ENCODE peak calls at places on chromosomes 5 and 9, in ten cellular contexts. T is astrocyte of the cerebellum, G is Karpas-422, Y is dorsolateral prefrontal cortex, W is sigmoid colon, Q is HL-60, Z is cardiac fibroblast, B is neural progenitor cell, R is A549, X is mucosa of descending colon. D is an unnamed sample.

GRCh38 chr5:36403601-36404311 is 102.1 kb upstream of the RANBP3L start:
- DNase-seq in Y (no peak), Q (peak), X (no peak), T (peak), B (no peak), R (no peak), G (no peak), W (peak), Z (peak), D (no peak)

GRCh38 chr9:74577956-74578355 is 80.8 kb downstream of the RORB start:
- DNase-seq in Q (no peak), Y (no peak), X (no peak), G (peak), R (peak), W (no peak), B (peak), T (no peak), Z (peak), D (no peak)

GRCh38 chr5:176736271-176736965 is 73.9 kb upstream of the UNC5A start:
- DNase-seq in X (peak), W (peak), Y (no peak), G (no peak), T (no peak), Z (no peak), R (no peak), B (peak), Q (no peak), D (peak)

GRCh38 chr5:963673-964531 is 44.7 kb upstream of the NKD2 start:
- DNase-seq in Q (peak), R (no peak), X (no peak), Z (peak), Y (no peak), G (no peak), B (no peak), W (no peak), T (no peak), D (no peak)

GRCh38 chr5:157178961-157179360 is 1.7 kb upstream of the ITK start:
- DNase-seq in G (no peak), Q (no peak), T (no peak), Y (no peak), Z (no peak), W (no peak), R (no peak), X (no peak), B (no peak), D (no peak)

GRCh38 chr5:78594946-78595921 is 53.3 kb downstream of the LHFPL2 start:
- DNase-seq in G (no peak), W (peak), Z (peak), Y (no peak), X (no peak), R (peak), Q (no peak), T (peak), B (no peak), D (no peak)

GRCh38 chr9:124812401-124813016 is 35.6 kb downstream of the OLFML2A start:
- DNase-seq in X (no peak), T (peak), B (peak), Q (no peak), R (peak), Y (no peak), Z (peak), W (peak), G (no peak), D (peak)

GRCh38 chr5:33936381-33937016 is at the start of gene RXFP3:
- DNase-seq in T (no peak), W (no peak), R (no peak), Z (peak), Q (no peak), B (no peak), Y (no peak), X (no peak), G (no peak), D (peak)

GRCh38 chr9:124077915-124078572 is 66.5 kb downstream of the LHX2 start:
- DNase-seq in B (no peak), R (no peak), T (no peak), Q (no peak), G (no peak), Y (no peak), Z (peak), X (no peak), W (no peak), D (no peak)

GRCh38 chr9:75085640-75086039 is 2.3 kb downstream of the NMRK1 start:
- DNase-seq in G (no peak), B (no peak), X (no peak), W (no peak), Y (no peak), R (no peak), T (no peak), Q (peak), Z (no peak), D (no peak)

GRCh38 chr9:129595903-129596540 is 24.9 kb downstream of the C9orf50 start:
- DNase-seq in B (no peak), W (no peak), Z (no peak), R (no peak), Q (peak), T (no peak), X (no peak), G (no peak), Y (no peak), D (no peak)

GRCh38 chr5:153463806-153464205 is 26.7 kb upstream of the GRIA1 start:
- DNase-seq in Q (no peak), W (no peak), R (no peak), B (peak), X (no peak), T (no peak), Z (peak), G (no peak), Y (no peak), D (no peak)

GRCh38 chr5:132093310-132093709 is 19.7 kb downstream of the CSF2 start:
- DNase-seq in Y (no peak), X (no peak), G (no peak), T (no peak), W (no peak), R (no peak), B (no peak), Q (no peak), Z (no peak), D (no peak)

GRCh38 chr9:978117-978830 is 1.8 kb downstream of the DMRT3 start:
- DNase-seq in W (no peak), Z (no peak), B (no peak), G (no peak), Q (no peak), X (no peak), R (no peak), T (no peak), Y (no peak), D (no peak)

GRCh38 chr5:178453224-178453623 is 137.0 kb downstream of the COL23A1 start:
- DNase-seq in X (no peak), B (no peak), Y (no peak), Z (peak), G (no peak), R (no peak), T (no peak), W (no peak), Q (no peak), D (no peak)

GRCh38 chr5:72067682-72068470 is 39.4 kb upstream of the MAP1B start:
- DNase-seq in X (no peak), Y (no peak), Z (peak), R (peak), W (no peak), G (no peak), T (peak), B (no peak), Q (no peak), D (no peak)

GRCh38 chr5:67793418-67793817 is 422.1 kb upstream of the PIK3R1 start:
- DNase-seq in Z (no peak), Y (no peak), X (no peak), T (no peak), R (no peak), W (no peak), G (no peak), B (no peak), Q (no peak), D (no peak)

GRCh38 chr5:1118231-1118698 is 6.4 kb upstream of the SLC12A7 start:
- DNase-seq in G (no peak), W (no peak), Z (no peak), R (no peak), Y (peak), T (no peak), Q (no peak), B (no peak), X (peak), D (no peak)

GRCh38 chr5:159877894-159878448 is 38.3 kb upstream of the ADRA1B start:
- DNase-seq in R (no peak), Z (no peak), Q (no peak), X (peak), T (no peak), Y (no peak), W (peak), G (no peak), B (no peak), D (peak)

GRCh38 chr5:175363300-175363699 is 80.7 kb downstream of the DRD1 start:
- DNase-seq in B (no peak), X (no peak), T (no peak), Q (no peak), W (no peak), R (no peak), Z (no peak), Y (no peak), G (no peak), D (no peak)

GRCh38 chr5:191036-191948 is at the start of gene LRRC14B:
- DNase-seq in Z (no peak), Q (peak), T (no peak), R (no peak), W (peak), B (no peak), G (peak), Y (no peak), X (peak), D (peak)

GRCh38 chr5:113800686-113801085 is 287.2 kb downstream of the YTHDC2 start:
- DNase-seq in B (no peak), T (no peak), R (no peak), X (no peak), Z (no peak), W (no peak), Q (no peak), G (no peak), Y (no peak), D (no peak)

GRCh38 chr5:168843277-168843997 is 264.3 kb upstream of the PANK3 start:
- DNase-seq in Z (peak), T (no peak), W (no peak), G (no peak), X (no peak), Q (no peak), B (no peak), R (no peak), Y (no peak), D (no peak)

GRCh38 chr5:76641514-76642120 is 18.4 kb upstream of the F2RL2 start:
- DNase-seq in R (peak), G (peak), T (peak), W (no peak), B (peak), Y (no peak), Z (peak), X (no peak), Q (peak), D (no peak)

DNA sequence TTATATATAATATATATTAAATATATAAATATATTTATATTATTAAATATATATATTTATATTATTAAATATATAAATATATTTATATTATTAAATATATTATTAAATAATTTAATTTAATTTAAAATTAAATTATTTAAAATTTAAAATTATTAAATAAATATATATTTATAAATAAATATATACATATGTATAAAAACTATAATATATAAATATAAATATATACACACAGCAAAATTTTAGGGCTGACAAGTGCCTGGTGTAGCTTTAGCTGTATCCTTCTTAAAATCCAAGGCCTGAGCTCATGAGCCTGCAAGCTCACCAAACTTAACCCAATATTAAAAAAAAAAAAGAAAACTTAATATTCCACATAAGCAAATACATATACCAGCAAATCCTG is 53.2 kb downstream of the UBAP2 start:
- DNase-seq in R (no peak), Y (no peak), T (no peak), X (no peak), Z (no peak), B (no peak), W (no peak), Q (no peak), G (no peak), D (no peak)
- H3K4me3 ChIP-seq in R (no peak), Y (no peak), T (no peak), X (no peak), Z (no peak), B (no peak), W (no peak), Q (no peak), G (no peak), D (no peak)

DNA sequence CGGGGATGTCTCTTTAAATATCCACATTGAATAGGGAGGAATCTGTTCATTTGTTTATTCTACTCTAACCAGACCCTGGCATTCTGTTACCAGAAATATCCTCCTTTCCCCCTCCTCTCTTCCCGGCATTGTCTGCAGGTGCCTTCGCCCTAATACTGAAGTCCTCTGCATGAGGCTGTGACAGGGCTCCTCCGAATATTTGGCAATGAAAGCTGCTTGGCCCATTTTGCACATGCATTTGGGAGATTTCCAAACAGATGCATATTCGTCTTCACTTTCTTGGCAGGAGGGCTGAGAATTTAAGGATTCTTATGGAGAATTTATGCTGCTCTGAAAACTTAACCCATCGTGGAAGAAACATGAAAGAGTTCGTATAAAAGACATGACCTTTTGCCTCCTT is 484.0 kb downstream of the ZNF608 start:
- DNase-seq in Y (no peak), T (peak), B (peak), Q (no peak), W (no peak), R (no peak), Z (no peak), X (no peak), G (no peak), D (no peak)
- H3K4me3 ChIP-seq in Y (peak), T (no peak), B (peak), Q (no peak), W (no peak), R (no peak), Z (no peak), X (no peak), G (no peak), D (no peak)

GRCh38 chr5:14556015-14556414 is 25.6 kb upstream of the OTULINL start:
- DNase-seq in Q (no peak), G (no peak), B (no peak), X (no peak), Z (no peak), T (no peak), W (no peak), R (no peak), Y (no peak), D (no peak)
- H3K4me3 ChIP-seq in Q (no peak), G (no peak), B (no peak), X (no peak), Z (no peak), T (no peak), W (no peak), R (no peak), Y (no peak), D (no peak)

GRCh38 chr9:107491081-107492053 is 1.8 kb upstream of the KLF4 start:
- DNase-seq in R (no peak), Y (no peak), B (peak), W (peak), Z (no peak), Q (no peak), T (no peak), X (peak), G (no peak), D (no peak)
- H3K4me3 ChIP-seq in R (no peak), Y (peak), B (peak), W (peak), Z (peak), Q (no peak), T (peak), X (no peak), G (no peak), D (peak)

GRCh38 chr9:127936347-127936852 is 1.3 kb downstream of the DPM2 start:
- DNase-seq in Q (no peak), B (no peak), R (no peak), X (no peak), G (no peak), W (no peak), Y (no peak), T (no peak), Z (no peak), D (no peak)

GRCh38 chr9:127937383-127938297 is at the start of gene DPM2:
- DNase-seq in W (peak), G (peak), X (peak), B (peak), Q (peak), R (peak), Z (peak), T (no peak), Y (peak), D (peak)

GRCh38 chr9:127937046-127937382 is 640 bp downstream of the DPM2 start:
- DNase-seq in T (no peak), Q (no peak), X (no peak), G (no peak), Y (no peak), W (no peak), Z (no peak), R (no peak), B (no peak), D (no peak)

GRCh38 chr9:127940598-127940997 is 2.9 kb upstream of the DPM2 start:
- DNase-seq in X (no peak), Y (no peak), Z (no peak), T (no peak), W (no peak), R (no peak), B (no peak), G (no peak), Q (no peak), D (no peak)

GRCh38 chr9:127938298-127938690 is 640 bp upstream of the DPM2 start:
- DNase-seq in Z (no peak), B (no peak), X (peak), Q (no peak), R (no peak), Y (no peak), G (no peak), T (no peak), W (no peak), D (peak)
- H3K4me3 ChIP-seq in Z (no peak), B (peak), X (no peak), Q (no peak), R (peak), Y (peak), G (peak), T (peak), W (peak), D (peak)

GRCh38 chr9:137029058-137029922 is 1.3 kb upstream of the ABCA2 start:
- DNase-seq in Y (peak), R (peak), B (peak), T (no peak), Z (peak), X (peak), G (peak), W (peak), Q (peak), D (peak)
- H3K4me3 ChIP-seq in Y (peak), R (peak), B (peak), T (no peak), Z (no peak), X (no peak), G (no peak), W (peak), Q (peak), D (peak)